ENCODE peak calls at places on chromosome 12, in five cellular contexts. J is PC-3, Y is body of pancreas, E is coronary artery, X is dorsolateral prefrontal cortex. Z is an unnamed sample.

GRCh38 chr12:54549774-54550451 is 512 bp downstream of the PDE1B start:
- DNase-seq in E (no peak), J (no peak), Y (peak; percentile 3), X (no peak), Z (no peak)

GRCh38 chr12:45914090-45914489 is 76.3 kb downstream of the SCAF11 start:
- DNase-seq in Y (no peak), J (peak; percentile 56), E (no peak), X (no peak), Z (no peak)

GRCh38 chr12:49939707-49940106 is 10.8 kb upstream of the AQP2 start:
- DNase-seq in X (peak; percentile 11), Y (no peak), J (no peak), E (peak; percentile 46), Z (no peak)

GRCh38 chr12:114679452-114679875 is 4.5 kb downstream of the TBX3 start:
- DNase-seq in E (no peak), Y (no peak), J (peak; percentile 30), X (no peak), Z (no peak)

GRCh38 chr12:81000831-81001230 is 63.1 kb upstream of the LIN7A start:
- DNase-seq in E (no peak), J (no peak), Y (no peak), X (no peak), Z (no peak)

GRCh38 chr12:20578142-20578541 is 117.0 kb upstream of the SLCO1C1 start:
- DNase-seq in E (no peak), X (no peak), J (no peak), Y (no peak), Z (no peak)

GRCh38 chr12:18387706-18388105 is 126.4 kb downstream of the PIK3C2G start:
- DNase-seq in J (no peak), Y (no peak), X (no peak), E (no peak), Z (no peak)

GRCh38 chr12:542290-543113 is 82.8 kb downstream of the B4GALNT3 start:
- DNase-seq in J (no peak), Y (no peak), X (no peak), E (no peak), Z (no peak)

GRCh38 chr12:129049917-129050316 is 196.6 kb downstream of the GLT1D1 start:
- DNase-seq in J (peak; percentile 10), Y (no peak), X (no peak), E (no peak), Z (no peak)

GRCh38 chr12:29634057-29634456 is 136.6 kb upstream of the OVCH1 start:
- DNase-seq in J (no peak), E (no peak), X (no peak), Y (no peak), Z (no peak)

GRCh38 chr12:46959484-46959883 is 119.9 kb upstream of the PCED1B start:
- DNase-seq in Y (no peak), J (peak; percentile 98), X (no peak), E (no peak), Z (no peak)

GRCh38 chr12:29041621-29042020 is 107.5 kb upstream of the FAR2 start:
- DNase-seq in J (peak; percentile 99), E (no peak), Y (no peak), X (no peak), Z (no peak)

GRCh38 chr12:4899361-4899760 is 10.3 kb upstream of the KCNA1 start:
- DNase-seq in E (no peak), X (no peak), Y (no peak), J (no peak), Z (no peak)

GRCh38 chr12:109752117-109753053 is 38.8 kb downstream of the FAM222A start:
- DNase-seq in X (peak; percentile 15), Y (peak; percentile 0), E (no peak), J (no peak), Z (no peak)

GRCh38 chr12:93079271-93079670 is 150.2 kb upstream of the EEA1 start:
- DNase-seq in J (no peak), E (no peak), X (no peak), Y (no peak), Z (no peak)

GRCh38 chr12:93879476-93880376 is 202.6 kb downstream of the CRADD start:
- DNase-seq in Y (no peak), X (no peak), J (no peak), E (no peak), Z (no peak)

GRCh38 chr12:85698937-85699336 is 137.3 kb downstream of the RASSF9 start:
- DNase-seq in X (no peak), E (no peak), Y (no peak), J (no peak), Z (no peak)

GRCh38 chr12:968561-968960 is 19.1 kb upstream of the RAD52 start:
- DNase-seq in E (no peak), X (no peak), J (no peak), Y (no peak), Z (no peak)

GRCh38 chr12:120231316-120232011 is 30.6 kb upstream of the RPLP0 start:
- DNase-seq in Y (peak; percentile 86), J (peak; percentile 100), E (peak; percentile 76), X (no peak), Z (no peak)

GRCh38 chr12:68565391-68565903 is 45.3 kb upstream of the RAP1B start:
- DNase-seq in E (no peak), X (no peak), Y (no peak), J (peak; percentile 96), Z (no peak)

GRCh38 chr12:95286713-95287112 is 69.1 kb downstream of the VEZT start:
- DNase-seq in E (no peak), X (no peak), Y (no peak), J (peak; percentile 35), Z (no peak)

GRCh38 chr12:18690653-18691052 is 47.2 kb downstream of the PLCZ1 start:
- DNase-seq in Y (no peak), X (no peak), E (no peak), J (peak; percentile 95), Z (no peak)

GRCh38 chr12:68930178-68930577 is 2.8 kb downstream of the CPM start:
- DNase-seq in Y (no peak), E (no peak), X (no peak), J (peak; percentile 15), Z (no peak)

GRCh38 chr12:95218852-95219171 is 1.2 kb downstream of the VEZT start:
- DNase-seq in J (peak; percentile 22), E (no peak), X (no peak), Y (peak; percentile 29), Z (no peak)

GRCh38 chr12:27635349-27635972 is 60.8 kb upstream of the REP15 start:
- DNase-seq in X (no peak), J (peak; percentile 80), E (no peak), Y (peak; percentile 13), Z (no peak)

GRCh38 chr12:53578783-53579182 is 47.4 kb downstream of the ATF7 start:
- DNase-seq in E (no peak), X (no peak), J (no peak), Y (no peak), Z (no peak)

GRCh38 chr12:30925607-30926242 is 823 bp upstream of the TSPAN11 start:
- DNase-seq in Y (no peak), J (no peak), X (no peak), E (peak; percentile 45), Z (peak; percentile 74)

GRCh38 chr12:96208801-96209534 is 14.8 kb downstream of the ELK3 start:
- DNase-seq in J (no peak), Y (no peak), E (peak; percentile 71), X (no peak), Z (no peak)

GRCh38 chr12:114673169-114673833 is 10.7 kb downstream of the TBX3 start:
- DNase-seq in J (peak; percentile 89), Y (peak; percentile 37), E (no peak), X (no peak), Z (no peak)

GRCh38 chr12:79252358-79253075 is 387.9 kb downstream of the SYT1 start:
- DNase-seq in E (no peak), Y (no peak), J (peak; percentile 49), X (no peak), Z (no peak)

GRCh38 chr12:130456375-130457199 is 118.9 kb downstream of the PIWIL1 start:
- DNase-seq in E (no peak), J (no peak), Y (peak; percentile 73), X (peak; percentile 62), Z (no peak)

GRCh38 chr12:94150483-94151225 is 2.3 kb downstream of the PLXNC1 start:
- DNase-seq in E (no peak), X (peak; percentile 49), Y (no peak), J (no peak), Z (no peak)

GRCh38 chr12:53059434-53060063 is 9.7 kb downstream of the TNS2 start:
- DNase-seq in J (no peak), X (no peak), Y (peak; percentile 7), E (no peak), Z (no peak)

GRCh38 chr12:113647048-113647447 is 175.4 kb upstream of the LHX5 start:
- DNase-seq in E (no peak), Y (no peak), J (no peak), X (no peak), Z (no peak)

GRCh38 chr12:122133192-122133950 is 40.6 kb downstream of the IL31 start:
- DNase-seq in E (no peak), Y (no peak), X (no peak), J (no peak), Z (no peak)
- TF ChIP-seq CTCF in E (no peak), Y (no peak), X (no peak), J (no peak), Z (no peak)

DNA sequence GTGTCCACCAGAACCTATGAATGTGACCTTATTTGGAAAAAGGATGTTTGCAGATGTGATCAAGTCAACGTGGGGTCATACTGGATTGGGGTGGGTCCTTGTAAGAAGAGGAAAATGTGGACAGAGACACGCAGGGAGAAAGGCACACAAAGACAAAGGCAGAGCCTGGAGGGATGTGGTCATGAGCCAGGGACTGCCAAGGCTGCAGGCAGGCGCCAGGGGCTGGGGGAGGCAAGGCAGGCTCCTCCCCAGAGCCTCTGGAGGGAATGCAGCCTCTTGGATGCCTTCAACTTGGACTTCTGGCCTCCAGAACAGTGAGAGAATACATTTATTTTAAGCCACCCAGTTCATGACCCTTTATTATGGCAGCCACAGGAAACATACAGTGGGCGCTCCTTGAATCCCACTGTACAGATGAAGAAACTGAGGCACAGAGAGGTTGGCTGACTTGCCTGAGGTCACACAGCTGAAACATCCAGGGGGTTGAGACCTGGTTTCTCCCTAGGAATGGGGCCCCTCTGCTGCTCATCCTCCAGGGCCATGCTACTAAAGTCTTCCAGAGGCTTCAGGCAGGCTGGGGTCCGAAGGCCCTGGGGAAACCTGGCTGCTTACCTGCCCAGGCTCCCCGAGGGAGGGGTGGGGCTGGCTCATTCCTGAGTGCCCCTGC is 99.7 kb downstream of the RFLNA start:
- DNase-seq in J (peak; percentile 7), E (no peak), Y (no peak), X (no peak), Z (no peak)
- H3K27ac ChIP-seq in J (peak overlapping the region; percentile 5), E (peak overlapping the region; percentile 96), Y (no peak overlapping the region), X (peak overlapping the region; percentile 88), Z (peak overlapping the region; percentile 89)

GRCh38 chr12:99619389-99620158 is 28.0 kb upstream of the GARIN6 start:
- DNase-seq in X (no peak), J (peak; percentile 72), Y (no peak), E (no peak), Z (no peak)
- TF ChIP-seq CTCF in X (peak; percentile 44), J (peak; percentile 90), Y (no peak), E (no peak), Z (no peak)

GRCh38 chr12:48352157-48352775 is 1.5 kb upstream of the ZNF641 start:
- DNase-seq in Y (no peak), E (no peak), J (no peak), X (no peak), Z (no peak)

GRCh38 chr12:48350249-48351021 is at the start of gene ZNF641:
- DNase-seq in J (peak; percentile 81), X (peak; percentile 87), Y (peak; percentile 85), E (peak; percentile 87), Z (no peak)

GRCh38 chr12:48356041-48356768 is 5.5 kb upstream of the ZNF641 start:
- DNase-seq in J (peak; percentile 86), Y (no peak), E (no peak), X (no peak), Z (no peak)

GRCh38 chr12:48349471-48349870 is 1.2 kb downstream of the ZNF641 start:
- DNase-seq in X (no peak), Y (no peak), J (no peak), E (no peak), Z (no peak)

GRCh38 chr12:48351022-48351708 is 446 bp upstream of the ZNF641 start:
- DNase-seq in J (peak; percentile 69), X (no peak), E (peak; percentile 90), Y (peak; percentile 90), Z (no peak)
- H3K27ac ChIP-seq in J (peak overlapping the region; percentile 48), X (peak overlapping the region; percentile 98), E (peak overlapping the region; percentile 93), Y (peak overlapping the region; percentile 91), Z (peak overlapping the region; percentile 92)